ENCODE peak calls at places on chromosomes 1 and 21, in nine cellular contexts. Q, G, O, U, T, M, S, L and E are unnamed samples.

GRCh38 chr1:40849801-40850592 is 12.2 kb downstream of the CITED4 start:
- DNase-seq in S (peak; percentile 60), O (peak; percentile 78), T (peak; percentile 73), U (no peak), Q (peak; percentile 58), L (peak; percentile 69), M (peak; percentile 22), G (peak; percentile 76), E (no peak)

GRCh38 chr1:51719146-51719545 is 102.3 kb downstream of the OSBPL9 start:
- DNase-seq in M (no peak), Q (no peak), U (no peak), T (no peak), G (no peak), S (no peak), O (no peak), L (no peak), E (no peak)

GRCh38 chr1:22418852-22419480 is 32.7 kb upstream of the ZBTB40 start:
- DNase-seq in L (no peak), Q (no peak), S (no peak), M (no peak), U (no peak), G (no peak), O (no peak), T (no peak), E (peak; percentile 42)

GRCh38 chr1:53627031-53627430 is 111.9 kb downstream of the GLIS1 start:
- DNase-seq in T (no peak), L (no peak), Q (no peak), S (no peak), O (no peak), G (no peak), U (no peak), M (no peak), E (no peak)

GRCh38 chr1:220113136-220113695 is 19.3 kb downstream of the IARS2 start:
- DNase-seq in U (no peak), L (no peak), Q (peak; percentile 25), G (no peak), S (no peak), M (no peak), O (no peak), T (peak; percentile 23), E (no peak)

GRCh38 chr1:66210653-66211052 is 323.3 kb upstream of the SGIP1 start:
- DNase-seq in G (no peak), L (no peak), Q (no peak), M (no peak), U (no peak), T (no peak), S (no peak), O (no peak), E (no peak)

GRCh38 chr1:36517019-36517387 is 34.3 kb upstream of the CSF3R start:
- DNase-seq in T (no peak), M (no peak), S (no peak), Q (no peak), G (no peak), O (no peak), U (no peak), L (no peak), E (no peak)

GRCh38 chr21:36260030-36260787 is 59.8 kb upstream of the MORC3 start:
- DNase-seq in G (peak; percentile 38), Q (peak; percentile 79), T (peak; percentile 48), O (peak; percentile 48), U (peak; percentile 27), S (peak; percentile 15), L (peak; percentile 30), M (peak; percentile 61), E (peak; percentile 53)

GRCh38 chr1:7261490-7261889 is 476.2 kb downstream of the CAMTA1 start:
- DNase-seq in T (no peak), U (no peak), M (no peak), O (no peak), S (no peak), Q (no peak), G (no peak), L (no peak), E (no peak)

GRCh38 chr1:7899741-7900140 is 40.9 kb downstream of the TNFRSF9 start:
- DNase-seq in L (no peak), G (no peak), O (no peak), M (no peak), Q (no peak), T (no peak), U (no peak), S (no peak), E (no peak)

GRCh38 chr1:10973552-10973951 is 38.9 kb upstream of the TARDBP start:
- DNase-seq in T (no peak), Q (no peak), U (no peak), M (peak; percentile 7), L (no peak), O (no peak), S (no peak), G (no peak), E (no peak)

GRCh38 chr1:93190432-93190831 is 9.9 kb downstream of the CCDC18 start:
- DNase-seq in S (no peak), U (no peak), M (no peak), G (no peak), O (no peak), L (no peak), Q (no peak), T (no peak), E (no peak)

GRCh38 chr1:86687595-86687994 is 16.8 kb upstream of the SH3GLB1 start:
- DNase-seq in Q (no peak), S (no peak), U (no peak), G (no peak), L (no peak), O (no peak), T (no peak), M (no peak), E (no peak)

GRCh38 chr1:67532452-67533216 is 102.4 kb upstream of the SERBP1 start:
- DNase-seq in M (peak; percentile 67), Q (peak; percentile 69), T (no peak), S (no peak), U (peak; percentile 59), L (peak; percentile 24), O (peak; percentile 40), G (peak; percentile 33), E (peak; percentile 61)

GRCh38 chr1:183238071-183238470 is 52.0 kb downstream of the LAMC2 start:
- DNase-seq in T (no peak), G (no peak), Q (peak; percentile 22), U (no peak), O (no peak), M (no peak), L (no peak), S (no peak), E (peak; percentile 56)

GRCh38 chr1:89953929-89954328 is 41.0 kb upstream of the ZNF326 start:
- DNase-seq in M (no peak), T (no peak), U (no peak), G (no peak), O (no peak), Q (no peak), S (no peak), L (no peak), E (no peak)

GRCh38 chr1:170309389-170310013 is 163.7 kb downstream of the NTMT2 start:
- DNase-seq in S (no peak), T (no peak), G (no peak), Q (no peak), O (no peak), M (peak; percentile 37), U (peak; percentile 68), L (peak; percentile 30), E (peak; percentile 72)

GRCh38 chr1:30600706-30601105 is 122.7 kb downstream of the MATN1 start:
- DNase-seq in L (no peak), T (no peak), O (no peak), Q (no peak), G (no peak), S (no peak), U (no peak), M (no peak), E (no peak)

GRCh38 chr21:42878678-42878992 is 704 bp downstream of the WDR4 start:
- DNase-seq in G (no peak), L (no peak), O (no peak), T (no peak), M (no peak), Q (no peak), U (no peak), S (no peak), E (peak; percentile 2)

GRCh38 chr1:203407301-203407700 is 56.4 kb upstream of the FMOD start:
- DNase-seq in U (no peak), M (no peak), S (no peak), T (no peak), L (no peak), Q (no peak), G (no peak), O (no peak), E (no peak)

GRCh38 chr1:163772266-163772665 is 450.5 kb downstream of the NUF2 start:
- DNase-seq in S (no peak), U (no peak), M (no peak), Q (no peak), O (no peak), G (no peak), T (no peak), L (no peak), E (no peak)

GRCh38 chr21:46142581-46143473 is 12.6 kb downstream of the FTCD start:
- DNase-seq in S (no peak), U (no peak), L (peak; percentile 18), G (no peak), O (no peak), M (no peak), T (peak; percentile 42), Q (no peak), E (no peak)

GRCh38 chr1:32702599-32703478 is at the start of gene SYNC:
- DNase-seq in S (no peak), T (no peak), O (peak; percentile 45), U (no peak), L (peak; percentile 77), G (peak; percentile 57), M (peak; percentile 55), Q (peak; percentile 52), E (no peak)

GRCh38 chr1:44511769-44512168 is 106.7 kb downstream of the RNF220 start:
- DNase-seq in M (no peak), O (no peak), T (no peak), S (no peak), L (no peak), U (no peak), G (no peak), Q (no peak), E (no peak)

GRCh38 chr21:14482165-14482564 is 64.0 kb downstream of the SAMSN1 start:
- DNase-seq in Q (no peak), U (no peak), L (no peak), T (no peak), G (no peak), S (no peak), O (no peak), M (no peak), E (no peak)

GRCh38 chr1:39144943-39145650 is 59.4 kb upstream of the MACF1 start:
- DNase-seq in L (no peak), Q (no peak), U (no peak), O (no peak), T (no peak), S (no peak), G (no peak), M (no peak), E (no peak)

GRCh38 chr21:27333091-27333490 is 366.2 kb upstream of the ADAMTS5 start:
- DNase-seq in Q (no peak), L (no peak), O (no peak), U (no peak), S (no peak), M (no peak), T (no peak), G (no peak), E (no peak)

GRCh38 chr1:216224233-216224632 is 199.0 kb downstream of the USH2A start:
- DNase-seq in S (no peak), U (no peak), L (no peak), Q (no peak), O (no peak), G (no peak), M (no peak), T (no peak), E (no peak)

GRCh38 chr21:41147096-41147978 is 20.6 kb upstream of the BACE2 start:
- DNase-seq in S (no peak), O (no peak), G (no peak), L (no peak), T (no peak), Q (no peak), U (no peak), M (no peak), E (no peak)

GRCh38 chr1:218254296-218254918 is 30.7 kb upstream of the RRP15 start:
- DNase-seq in Q (no peak), L (no peak), T (no peak), S (no peak), G (no peak), U (no peak), O (no peak), M (no peak), E (no peak)

GRCh38 chr1:205071801-205072200 is 12.5 kb downstream of the TMEM81 start:
- DNase-seq in L (no peak), G (no peak), S (no peak), U (no peak), M (no peak), Q (no peak), T (no peak), O (no peak), E (no peak)